ENCODE peak calls at places on chromosomes 16 and 17, in nine cellular contexts. X is NCI-H1048; Y is transverse colon; W is adrenal gland; C is fibroblast of mammary gland; S is activated CD4-positive, alpha-beta T cell treated with anti-CD3 and anti-CD28 coated beads for 48 hours; A is stimulated activated CD4-positive, alpha-beta T cell treated with anti-CD3 and anti-CD28 coated beads, Interleukin-15, amount 100 ng/mL, for 24 hours; B is amniotic stem cell; R is DMS153. K is an unnamed sample.
A peak's percentile ranks its signal among the peaks of the same experiment; 100 is the strongest.

GRCh38 chr17:80749611-80750010 is 205.0 kb downstream of the RPTOR start:
- DNase-seq in A (no peak), S (no peak), X (no peak), C (no peak), R (no peak), Y (no peak), W (no peak), B (no peak), K (no peak)

GRCh38 chr16:10888320-10888937 is 11.4 kb downstream of the CIITA start:
- DNase-seq in Y (no peak), C (no peak), R (no peak), B (no peak), X (no peak), S (no peak), W (no peak), A (no peak), K (no peak)

GRCh38 chr17:80517641-80518040 is 27.0 kb upstream of the RPTOR start:
- DNase-seq in C (no peak), A (no peak), B (no peak), X (no peak), R (no peak), Y (no peak), S (no peak), W (no peak), K (no peak)

GRCh38 chr17:77649717-77650211 is 308.7 kb upstream of the TNRC6C start:
- DNase-seq in C (peak; percentile 42), S (peak; percentile 28), A (no peak), R (no peak), B (no peak), Y (no peak), W (peak; percentile 23), X (no peak), K (no peak)

GRCh38 chr17:66398617-66399016 is 96.2 kb downstream of the PRKCA start:
- DNase-seq in S (no peak), B (no peak), W (no peak), X (no peak), R (no peak), A (no peak), C (no peak), Y (no peak), K (no peak)

GRCh38 chr17:62179525-62180161 is 114.6 kb upstream of the MED13 start:
- DNase-seq in A (no peak), S (no peak), W (no peak), C (peak; percentile 72), B (peak; percentile 13), X (no peak), Y (peak; percentile 27), R (no peak), K (no peak)

GRCh38 chr16:88784074-88784855 is 755 bp downstream of the PIEZO1 start:
- DNase-seq in A (peak; percentile 65), W (peak; percentile 83), B (peak; percentile 55), Y (peak; percentile 74), C (peak; percentile 72), R (no peak), X (no peak), S (peak; percentile 66), K (peak; percentile 62)

GRCh38 chr16:49521706-49522325 is 148.2 kb downstream of the C16orf78 start:
- DNase-seq in S (no peak), R (no peak), Y (no peak), X (no peak), W (no peak), A (no peak), C (no peak), B (no peak), K (no peak)

GRCh38 chr16:72424776-72425175 is 252.8 kb upstream of the PMFBP1 start:
- DNase-seq in X (no peak), Y (no peak), C (no peak), B (no peak), A (no peak), W (no peak), R (no peak), S (no peak), K (no peak)

GRCh38 chr17:39730095-39730921 is at the start of gene MIEN1:
- DNase-seq in A (peak; percentile 93), Y (peak; percentile 95), S (peak; percentile 95), C (peak; percentile 67), B (peak; percentile 52), X (no peak), R (peak; percentile 64), W (peak; percentile 94), K (peak; percentile 99)

GRCh38 chr17:78900816-78901215 is 2.2 kb downstream of the CEP295NL start:
- DNase-seq in C (no peak), Y (no peak), W (no peak), B (no peak), R (no peak), X (no peak), S (no peak), A (no peak), K (no peak)

GRCh38 chr17:50514936-50515702 is 6.9 kb downstream of the MYCBPAP start:
- DNase-seq in B (no peak), Y (no peak), A (no peak), R (no peak), X (no peak), C (peak; percentile 62), S (no peak), W (peak; percentile 81), K (no peak)

GRCh38 chr17:77831497-77832179 is 126.9 kb upstream of the TNRC6C start:
- DNase-seq in X (no peak), B (no peak), S (no peak), Y (no peak), C (peak; percentile 77), R (no peak), W (no peak), A (no peak), K (no peak)

GRCh38 chr17:48179071-48179945 is 71.7 kb downstream of the SNX11 start:
- DNase-seq in S (no peak), R (no peak), C (no peak), A (no peak), X (no peak), W (no peak), Y (no peak), B (no peak), K (no peak)

GRCh38 chr16:78576941-78577340 is 477.5 kb downstream of the WWOX start:
- DNase-seq in S (no peak), Y (no peak), B (no peak), C (peak; percentile 11), R (no peak), A (no peak), W (no peak), X (no peak), K (no peak)

GRCh38 chr17:42562845-42563509 is 1.0 kb downstream of the COASY start:
- DNase-seq in R (no peak), S (no peak), B (no peak), C (peak; percentile 47), X (no peak), A (no peak), Y (no peak), W (no peak), K (no peak)

GRCh38 chr17:35588196-35588920 is 1.2 kb downstream of the AP2B1 start:
- DNase-seq in S (no peak), W (no peak), X (no peak), B (peak; percentile 16), C (peak; percentile 56), A (no peak), Y (no peak), R (no peak), K (peak; percentile 36)

GRCh38 chr17:63950940-63951907 is 19.1 kb upstream of the CD79B start:
- DNase-seq in B (no peak), X (no peak), A (peak; percentile 48), S (peak; percentile 38), C (no peak), W (no peak), Y (peak; percentile 75), R (peak; percentile 18), K (peak; percentile 77)

GRCh38 chr17:69828087-69828486 is 246.9 kb upstream of the KCNJ16 start:
- DNase-seq in S (no peak), X (no peak), C (peak; percentile 66), R (peak; percentile 8), A (no peak), B (peak; percentile 1), W (peak; percentile 79), Y (no peak), K (no peak)